ENCODE peak calls at places on chromosomes 16 and 17, in eight cellular contexts. L is fibroblast of lung, N is right lobe of liver, A is body of pancreas, W is cardiac fibroblast, S is WERI-Rb-1, P is K562, F is fibroblast of mammary gland. B is an unnamed sample.

GRCh38 chr16:4244254-4244812 is 2.5 kb upstream of the SRL start:
- DNase-seq in N (no peak), S (peak), A (peak), W (peak), F (no peak), P (no peak), L (no peak), B (no peak)

GRCh38 chr16:83312015-83312734 is 495.6 kb upstream of the HSBP1 start:
- DNase-seq in S (no peak), W (peak), F (no peak), N (no peak), L (no peak), P (no peak), A (no peak), B (no peak)

GRCh38 chr17:44308865-44309264 is 464 bp downstream of the RUNDC3A start:
- DNase-seq in N (no peak), L (no peak), A (no peak), S (peak), F (no peak), P (no peak), W (no peak), B (no peak)

GRCh38 chr17:5019475-5019956 is 15.7 kb downstream of the SLC52A1 start:
- DNase-seq in P (peak), W (no peak), S (peak), N (no peak), A (no peak), F (peak), L (no peak), B (no peak)

GRCh38 chr16:4246777-4247476 is 5.0 kb upstream of the SRL start:
- DNase-seq in W (no peak), S (no peak), L (no peak), F (no peak), A (no peak), N (no peak), P (no peak), B (no peak)

GRCh38 chr16:51557670-51558069 is 406.6 kb upstream of the SALL1 start:
- DNase-seq in P (no peak), W (no peak), A (no peak), L (no peak), S (no peak), F (no peak), N (no peak), B (no peak)

GRCh38 chr17:9151091-9151490 is 129.8 kb downstream of the NTN1 start:
- DNase-seq in L (no peak), A (no peak), W (no peak), F (no peak), P (no peak), S (peak), N (no peak), B (no peak)

GRCh38 chr17:282000-282911 is 70.4 kb downstream of the RPH3AL start:
- DNase-seq in L (no peak), F (no peak), W (no peak), A (peak), S (no peak), N (peak), P (no peak), B (no peak)

GRCh38 chr17:10127819-10128375 is 70.5 kb downstream of the GAS7 start:
- DNase-seq in P (no peak), S (peak), N (no peak), L (peak), W (peak), A (peak), F (peak), B (peak)

GRCh38 chr16:19008245-19008644 is 24.5 kb downstream of the TMC7 start:
- DNase-seq in S (peak), F (peak), L (peak), W (peak), N (no peak), A (no peak), P (no peak), B (peak)

GRCh38 chr16:3819741-3820724 is 60.5 kb downstream of the CREBBP start:
- DNase-seq in P (peak), N (peak), S (no peak), F (peak), L (peak), W (peak), A (peak), B (peak)

GRCh38 chr17:13465678-13466077 is 136.1 kb downstream of the HS3ST3A1 start:
- DNase-seq in L (no peak), A (no peak), P (no peak), N (peak), S (no peak), F (no peak), W (no peak), B (no peak)

GRCh38 chr17:40468560-40468959 is 25.3 kb downstream of the IGFBP4 start:
- DNase-seq in P (no peak), N (no peak), S (no peak), L (no peak), W (no peak), F (no peak), A (no peak), B (no peak)

GRCh38 chr17:43042025-43042424 is 17.0 kb downstream of the RND2 start:
- DNase-seq in N (no peak), L (peak), S (peak), A (no peak), F (no peak), W (no peak), P (no peak), B (no peak)

GRCh38 chr17:81245024-81245664 is 6.0 kb downstream of the NDUFAF8 start:
- DNase-seq in S (no peak), F (peak), N (no peak), W (no peak), L (peak), P (no peak), A (no peak), B (no peak)

GRCh38 chr16:5073279-5073629 is 1.6 kb downstream of the ALG1 start:
- DNase-seq in W (peak), F (peak), N (no peak), L (peak), S (no peak), P (no peak), A (no peak), B (no peak)

GRCh38 chr17:34406196-34406595 is 43.2 kb upstream of the CCL1 start:
- DNase-seq in L (no peak), W (no peak), F (no peak), A (no peak), S (no peak), N (no peak), P (no peak), B (no peak)

GRCh38 chr17:56290486-56291118 is 137.3 kb downstream of the ANKFN1 start:
- DNase-seq in N (no peak), P (no peak), A (no peak), S (no peak), W (no peak), F (no peak), L (no peak), B (no peak)

GRCh38 chr16:72487283-72487682 is 315.3 kb upstream of the PMFBP1 start:
- DNase-seq in W (no peak), N (no peak), P (no peak), S (no peak), L (no peak), F (no peak), A (no peak), B (no peak)

GRCh38 chr17:55584055-55584685 is 72.9 kb upstream of the SMIM36 start:
- DNase-seq in L (peak), N (peak), F (peak), P (no peak), W (peak), S (no peak), A (no peak), B (no peak)

GRCh38 chr17:44200478-44201155 is 933 bp upstream of the ATXN7L3 start:
- DNase-seq in S (peak), P (no peak), L (no peak), F (no peak), N (no peak), A (no peak), W (no peak), B (no peak)

GRCh38 chr16:72921620-72922019 is 126.3 kb downstream of the ZFHX3 start:
- DNase-seq in F (no peak), W (peak), N (no peak), S (no peak), P (no peak), L (peak), A (peak), B (no peak)

DNA sequence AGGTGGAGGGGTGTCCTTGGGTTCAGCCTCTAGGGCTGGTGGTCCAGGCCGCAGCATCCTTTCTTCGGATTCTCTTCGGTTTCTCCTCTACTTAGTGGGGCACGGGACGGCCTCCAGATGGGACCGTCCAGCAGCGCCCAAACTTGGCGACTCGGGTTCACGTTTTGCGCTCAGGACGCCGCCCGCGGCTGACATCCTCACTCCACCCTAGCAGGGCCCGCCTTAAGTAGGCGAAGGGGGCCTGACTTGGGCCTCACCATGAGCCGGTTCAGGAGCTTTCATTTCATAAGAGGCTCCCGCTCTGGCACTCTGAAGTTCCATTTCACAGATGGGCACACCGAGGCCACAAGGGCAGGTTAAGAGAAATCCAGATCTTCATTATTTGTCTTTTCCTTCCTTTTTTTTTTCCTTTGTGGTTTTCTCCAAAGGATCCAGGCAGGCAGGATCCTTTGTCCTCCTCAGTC is 141.2 kb downstream of the SEC14L1 start:
- DNase-seq in N (no peak), S (peak), W (peak), F (no peak), A (no peak), L (no peak), P (no peak), B (no peak)
- TF ChIP-seq CTCF in N (no peak), S (no peak), W (no peak), F (no peak), A (no peak), L (no peak), P (no peak), B (no peak)

DNA sequence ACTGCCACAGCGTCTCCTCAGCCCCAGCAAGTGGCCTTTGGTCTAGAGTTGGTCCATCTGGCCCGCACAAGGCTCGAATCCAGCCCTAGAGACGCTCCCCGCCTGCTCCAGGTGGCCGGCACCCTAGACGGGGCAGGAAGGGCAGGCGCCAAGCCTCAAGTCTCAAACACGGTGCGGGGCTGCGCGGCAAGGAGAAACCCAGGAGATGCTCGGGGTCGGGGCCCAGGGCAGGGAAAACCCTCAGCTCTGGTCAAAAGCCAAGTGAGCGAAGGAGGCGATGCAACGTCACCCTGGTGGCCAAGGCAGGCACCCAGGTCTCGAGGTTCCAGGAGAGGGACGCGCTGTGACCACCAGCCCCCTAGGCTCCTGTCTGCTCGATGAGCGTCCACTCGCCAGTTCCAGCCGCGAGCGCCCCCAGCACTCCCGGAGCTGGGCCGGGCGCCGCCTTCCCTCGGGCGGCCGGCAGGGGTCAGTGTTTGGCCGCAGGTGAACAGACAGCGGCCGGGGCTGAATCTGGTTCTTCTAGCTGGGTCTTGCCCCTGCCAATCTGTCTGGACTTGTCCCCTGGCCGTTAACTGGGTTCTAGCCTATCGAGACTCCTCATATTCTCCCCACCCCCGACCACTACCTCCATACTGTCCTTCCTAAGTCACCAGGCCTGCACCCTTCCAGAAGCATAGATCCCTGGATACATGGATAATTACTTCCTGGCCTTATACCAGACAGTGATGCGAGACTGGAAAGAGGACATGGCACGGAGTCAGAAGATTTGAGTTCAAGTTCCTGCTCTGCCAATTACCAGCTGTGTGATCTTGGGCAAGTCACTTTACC is 44.0 kb downstream of the PRAC1 start:
- DNase-seq in W (peak), F (peak), S (peak), A (peak), N (peak), P (peak), L (peak), B (no peak)
- H3K4me3 ChIP-seq in W (peak), F (no peak), S (no peak), A (no peak), N (no peak), P (no peak), L (no peak), B (peak)

DNA sequence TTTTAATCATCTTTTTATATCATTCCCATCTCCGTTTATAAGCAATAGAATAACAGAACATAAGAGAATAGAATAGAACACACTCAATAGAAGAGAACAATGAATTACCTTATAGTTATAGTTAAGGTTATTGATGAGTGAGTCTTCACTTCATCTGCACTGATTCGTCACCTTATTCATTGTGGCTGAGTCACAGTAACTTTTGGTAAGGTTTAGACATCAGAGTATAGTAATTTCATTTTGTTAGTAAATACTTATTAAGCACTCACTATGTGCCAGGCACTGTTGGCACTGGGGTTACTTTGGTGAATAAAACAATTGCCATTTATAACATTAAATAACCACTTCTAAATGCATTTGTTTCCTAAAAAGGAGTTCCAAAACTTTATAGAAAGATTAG is 22.5 kb downstream of the PHKB start:
- DNase-seq in W (no peak), L (no peak), N (no peak), F (no peak), P (no peak), S (no peak), A (no peak), B (no peak)
- TF ChIP-seq CTCF in W (no peak), L (no peak), N (no peak), F (no peak), P (no peak), S (no peak), A (no peak), B (no peak)

GRCh38 chr16:85041184-85041928 is 13.8 kb downstream of the KIAA0513 start:
- DNase-seq in N (no peak), F (no peak), P (no peak), W (no peak), L (no peak), A (no peak), S (no peak), B (no peak)

GRCh38 chr16:85045077-85045476 is 17.5 kb downstream of the KIAA0513 start:
- DNase-seq in N (no peak), L (no peak), S (no peak), P (no peak), F (no peak), A (no peak), W (no peak), B (no peak)

GRCh38 chr16:85042606-85043005 is 15.0 kb downstream of the KIAA0513 start:
- DNase-seq in L (no peak), S (no peak), A (peak), P (no peak), N (no peak), W (no peak), F (no peak), B (no peak)

GRCh38 chr16:85045641-85046471 is 18.3 kb downstream of the KIAA0513 start:
- DNase-seq in P (no peak), F (no peak), N (no peak), L (no peak), W (no peak), S (no peak), A (no peak), B (no peak)

GRCh38 chr16:85042126-85042525 is 14.5 kb downstream of the KIAA0513 start:
- DNase-seq in P (no peak), W (no peak), S (no peak), L (no peak), F (no peak), N (no peak), A (no peak), B (no peak)
- H3K4me3 ChIP-seq in P (no peak), W (no peak), S (no peak), L (no peak), F (no peak), N (no peak), A (no peak), B (no peak)

DNA sequence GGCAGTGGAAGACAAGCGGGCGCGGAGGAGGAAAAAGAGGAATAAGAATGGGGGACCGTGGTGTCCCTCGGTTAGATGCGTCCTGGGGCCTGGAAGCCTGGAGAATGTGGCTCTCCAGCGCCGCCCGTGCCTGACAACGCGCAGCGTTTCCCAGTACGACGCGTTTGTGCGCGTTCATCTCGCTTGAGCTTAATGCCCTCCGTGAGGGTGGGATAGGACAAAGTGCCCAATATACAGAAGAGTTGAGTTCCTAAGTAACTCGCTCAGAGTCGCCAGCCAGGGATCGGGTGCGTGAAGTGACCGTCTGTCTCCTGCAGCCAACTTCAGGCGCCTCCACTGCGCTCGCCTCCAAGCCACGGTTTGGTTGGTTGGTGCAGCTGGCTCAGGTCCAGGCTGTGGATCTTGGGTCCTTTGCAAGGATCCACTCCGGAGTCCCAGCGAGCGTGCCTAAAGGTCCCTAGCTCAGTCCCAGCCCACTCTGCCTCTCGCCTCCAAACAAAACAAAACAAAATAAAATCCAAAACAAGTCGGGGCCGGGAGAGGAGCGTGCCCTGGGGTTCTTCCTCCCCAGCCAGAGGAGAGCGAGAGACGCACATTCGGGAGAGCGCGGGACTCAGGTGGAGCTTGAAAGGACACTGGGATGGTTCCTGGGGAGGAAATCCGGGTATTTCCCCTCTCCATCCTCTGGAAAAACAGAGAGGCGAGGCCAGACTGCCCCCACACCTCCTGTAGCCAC is 951 bp downstream of the GALR2 start:
- DNase-seq in P (no peak), N (no peak), F (no peak), S (no peak), A (no peak), W (no peak), L (no peak), B (no peak)
- TF ChIP-seq CTCF in P (no peak), N (no peak), F (no peak), S (peak), A (no peak), W (no peak), L (no peak), B (no peak)